ENCODE peak calls at places on chromosomes 4 and X, in seven cellular contexts. B is activated T-helper 1 cell treated with anti-CD3 and anti-CD28 coated beads, Interleukin-12 subunit alpha, Interleukin-12 subunit beta, Interleukin-2, Interleukin-4 antibody, amounts not matched to agents 30 ng/mL and 10 ng/mL and 1 ng/mL, durations not matched to agents 14 hours and 24 hours and 36 hours; I is M059J; S is small intestine; E is HCEC 1CT; Z is nephron progenitor cell; P is kidney tubule cell. G is an unnamed sample.
A peak's percentile ranks its signal among the peaks of the same experiment; 100 is the strongest.

GRCh38 chrX:68556036-68556435 is 57.2 kb downstream of the YIPF6 start:
- DNase-seq in B (no peak), I (no peak), S (no peak), E (no peak), Z (no peak), P (no peak), G (no peak)

GRCh38 chr4:184248216-184248615 is 30.5 kb upstream of the ENPP6 start:
- DNase-seq in B (no peak), I (no peak), S (no peak), E (no peak), Z (no peak), P (no peak), G (no peak)

GRCh38 chrX:87489071-87489470 is 28.5 kb upstream of the KLHL4 start:
- DNase-seq in B (no peak), I (no peak), S (no peak), E (no peak), Z (no peak), P (no peak), G (no peak)

GRCh38 chr4:38113551-38113950 is 153.4 kb downstream of the PTTG2 start:
- DNase-seq in B (no peak), I (no peak), S (no peak), E (no peak), Z (no peak), P (no peak), G (no peak)

GRCh38 chr4:168923526-168924194 is 86.4 kb downstream of the CBR4 start:
- DNase-seq in B (peak; percentile 17), I (peak; percentile 56), S (peak; percentile 75), E (peak; percentile 57), Z (peak; percentile 60), P (peak; percentile 71), G (peak; percentile 83)

GRCh38 chr4:64911846-64912245 is 502.6 kb upstream of the TECRL start:
- DNase-seq in B (no peak), I (no peak), S (no peak), E (no peak), Z (no peak), P (peak; percentile 31), G (no peak)

GRCh38 chrX:100662153-100662552 is 18.2 kb downstream of the SRPX2 start:
- DNase-seq in B (no peak), I (no peak), S (no peak), E (no peak), Z (no peak), P (no peak), G (no peak)

GRCh38 chrX:81082649-81083048 is 119.1 kb downstream of the HMGN5 start:
- DNase-seq in B (no peak), I (no peak), S (no peak), E (no peak), Z (no peak), P (no peak), G (no peak)

GRCh38 chr4:75630932-75631320 is 598 bp upstream of the CDKL2 start:
- DNase-seq in B (no peak), I (no peak), S (no peak), E (no peak), Z (peak; percentile 3), P (no peak), G (peak; percentile 11)

G was measured in globus pallidus.